ENCODE peak calls at places on chromosomes 5 and 9, in ten cellular contexts. K is heart right ventricle; X is adrenal gland; U is HCT116; Y is Caco-2; Q is astrocyte; P is naive thymus-derived CD4-positive, alpha-beta T cell; S is lung; I is pancreas; A is PC-3. N is an unnamed sample.
A peak's percentile ranks its signal among the peaks of the same experiment; 100 is the strongest.

GRCh38 chr9:121708768-121709488 is 57.5 kb downstream of the DAB2IP start:
- DNase-seq in X (no peak), P (no peak), I (no peak), Q (no peak), Y (no peak), U (no peak), A (no peak), S (no peak), K (no peak), N (no peak)

GRCh38 chr5:63125392-63125791 is 546.8 kb downstream of the LRRC70 start:
- DNase-seq in I (no peak), S (no peak), U (no peak), Q (no peak), Y (no peak), P (no peak), K (no peak), A (no peak), X (no peak), N (no peak)

GRCh38 chr9:4066120-4066519 is 233.7 kb downstream of the GLIS3 start:
- DNase-seq in P (no peak), Y (peak; percentile 39), X (no peak), U (no peak), A (no peak), S (no peak), I (no peak), K (no peak), Q (no peak), N (no peak)

GRCh38 chr5:137672001-137672400 is 63.9 kb downstream of the KLHL3 start:
- DNase-seq in Y (no peak), U (no peak), S (no peak), K (no peak), X (no peak), P (no peak), I (peak; percentile 87), A (no peak), Q (no peak), N (no peak)

GRCh38 chr5:13993926-13994325 is 49.4 kb upstream of the DNAH5 start:
- DNase-seq in Y (no peak), K (no peak), A (no peak), U (no peak), P (no peak), X (no peak), S (no peak), Q (no peak), I (no peak), N (no peak)

GRCh38 chr5:7074176-7074575 is 321.8 kb upstream of the ADCY2 start:
- DNase-seq in Y (no peak), P (no peak), K (no peak), I (no peak), Q (no peak), A (no peak), X (no peak), U (no peak), S (no peak), N (no peak)

GRCh38 chr5:102867999-102868662 is 113.0 kb downstream of the PAM start:
- DNase-seq in K (no peak), X (no peak), S (no peak), Y (no peak), I (no peak), Q (peak; percentile 28), P (no peak), A (no peak), U (no peak), N (no peak)

GRCh38 chr5:24232929-24233328 is 411.8 kb downstream of the CDH10 start:
- DNase-seq in Q (no peak), Y (no peak), I (no peak), X (no peak), K (no peak), A (peak; percentile 39), U (no peak), S (no peak), P (no peak), N (no peak)

GRCh38 chr9:438961-439768 is 224.5 kb downstream of the DOCK8 start:
- DNase-seq in S (no peak), K (no peak), U (no peak), I (no peak), P (no peak), X (no peak), A (no peak), Y (no peak), Q (no peak), N (no peak)

GRCh38 chr5:73122875-73123810 is 2.8 kb downstream of the TMEM171 start:
- DNase-seq in U (no peak), Q (peak; percentile 32), X (no peak), A (peak; percentile 21), Y (no peak), P (no peak), I (no peak), S (no peak), K (no peak), N (no peak)

GRCh38 chr5:65925094-65925600 is 1.2 kb upstream of the ERBIN start:
- DNase-seq in P (peak; percentile 82), Q (peak; percentile 83), U (no peak), X (peak; percentile 69), I (no peak), S (peak; percentile 80), K (peak; percentile 75), Y (peak; percentile 70), A (peak; percentile 28), N (peak; percentile 36)

GRCh38 chr5:65774346-65774745 is 52.3 kb downstream of the NLN start:
- DNase-seq in K (no peak), A (peak; percentile 25), U (no peak), Y (no peak), P (no peak), I (no peak), S (no peak), X (no peak), Q (peak; percentile 89), N (no peak)

GRCh38 chr5:139669681-139670368 is 21.7 kb downstream of the CXXC5 start:
- DNase-seq in Q (no peak), U (no peak), K (peak; percentile 59), S (no peak), I (peak; percentile 79), X (peak; percentile 40), A (no peak), Y (no peak), P (no peak), N (no peak)

GRCh38 chr5:139668064-139668880 is 20.1 kb downstream of the CXXC5 start:
- DNase-seq in U (no peak), Q (no peak), S (no peak), I (peak; percentile 67), P (peak; percentile 21), Y (no peak), A (peak; percentile 43), X (peak; percentile 53), K (no peak), N (no peak)

GRCh38 chr5:139670369-139671095 is 22.4 kb downstream of the CXXC5 start:
- DNase-seq in Q (peak; percentile 68), A (no peak), Y (no peak), U (no peak), I (peak; percentile 43), K (no peak), S (no peak), X (no peak), P (no peak), N (no peak)

GRCh38 chr5:139667730-139668063 is 19.5 kb downstream of the CXXC5 start:
- DNase-seq in P (no peak), U (no peak), K (no peak), Q (peak; percentile 55), Y (no peak), A (no peak), S (no peak), X (no peak), I (no peak), N (no peak)

GRCh38 chr5:139668924-139669680 is 21.0 kb downstream of the CXXC5 start:
- DNase-seq in Q (no peak), P (no peak), S (no peak), A (no peak), X (no peak), U (no peak), K (no peak), I (peak; percentile 44), Y (no peak), N (no peak)
- H3K4me1 ChIP-seq in Q (peaks cover 77% of the 10 kb centered on the region), P (peaks cover 36% of the 10 kb centered on the region), S (peaks cover 46% of the 10 kb centered on the region), A (peaks cover 14% of the 10 kb centered on the region), X (peaks cover 79% of the 10 kb centered on the region), U (peaks cover 30% of the 10 kb centered on the region), K (peaks cover 84% of the 10 kb centered on the region), I (peaks cover 80% of the 10 kb centered on the region), Y (peaks cover 13% of the 10 kb centered on the region), N (peaks cover 98% of the 10 kb centered on the region)

DNA sequence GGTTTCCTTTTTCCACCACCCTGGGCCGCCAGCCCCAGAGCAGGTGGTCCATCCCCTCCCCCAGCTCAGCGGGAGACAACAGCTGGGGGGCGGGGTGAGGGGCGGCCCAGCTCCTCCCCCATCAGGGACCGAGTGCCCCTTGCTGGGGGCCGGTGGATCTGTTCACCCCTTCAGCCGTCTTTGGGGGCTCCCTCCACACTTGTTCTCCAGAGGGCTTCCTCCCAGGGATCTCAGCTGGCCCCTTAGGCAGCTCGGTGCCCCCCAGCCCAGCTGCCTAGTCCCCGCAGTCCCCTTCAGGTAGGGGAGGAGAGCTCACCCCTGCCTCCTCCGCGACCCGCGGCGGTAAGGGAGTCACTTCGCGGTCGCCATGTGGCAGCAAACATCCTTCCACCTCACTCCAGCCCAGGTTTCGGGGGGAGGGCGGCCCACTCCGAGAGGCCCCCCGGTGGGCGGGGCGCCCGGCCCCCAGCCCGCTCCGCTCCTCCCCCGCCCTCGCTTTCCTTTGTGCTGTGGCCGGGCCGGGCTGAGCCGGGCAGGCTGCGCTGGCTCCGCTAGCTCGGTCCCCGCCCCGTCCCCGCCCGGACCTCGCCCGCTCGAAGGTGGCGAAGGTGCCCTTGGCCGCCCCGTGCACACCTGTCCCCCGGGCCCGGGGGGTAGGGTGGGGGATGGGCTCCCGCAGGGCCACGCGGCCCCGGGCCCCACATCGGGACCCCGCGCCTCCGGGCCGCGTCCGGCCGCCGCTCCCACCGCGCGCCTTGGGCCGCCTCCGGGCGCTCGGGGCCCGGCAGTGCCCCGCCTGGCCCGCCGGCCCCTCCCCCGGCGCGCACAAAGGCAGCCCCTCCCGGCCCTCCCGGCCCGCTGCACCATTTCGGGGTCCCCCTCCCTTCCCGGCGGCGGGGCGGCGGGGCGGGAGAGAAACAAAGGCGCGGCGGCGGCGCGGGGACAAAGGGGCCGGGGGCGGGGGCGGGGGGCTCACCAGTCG is 683 bp downstream of the DBN1 start:
- DNase-seq in S (no peak), Q (no peak), A (peak; percentile 44), U (no peak), I (peak; percentile 66), X (no peak), Y (no peak), P (peak; percentile 39), K (no peak), N (no peak)
- H3K4me1 ChIP-seq in S (peaks cover 11% of the 10 kb centered on the region), Q (peaks cover 62% of the 10 kb centered on the region), A (peaks cover 21% of the 10 kb centered on the region), U (peaks cover 8% of the 10 kb centered on the region), I (peaks cover 6% of the 10 kb centered on the region), X (peaks cover 12% of the 10 kb centered on the region), Y (peaks cover 45% of the 10 kb centered on the region), P (peaks cover 9% of the 10 kb centered on the region), K (peaks cover 37% of the 10 kb centered on the region), N (peaks cover 26% of the 10 kb centered on the region)

DNA sequence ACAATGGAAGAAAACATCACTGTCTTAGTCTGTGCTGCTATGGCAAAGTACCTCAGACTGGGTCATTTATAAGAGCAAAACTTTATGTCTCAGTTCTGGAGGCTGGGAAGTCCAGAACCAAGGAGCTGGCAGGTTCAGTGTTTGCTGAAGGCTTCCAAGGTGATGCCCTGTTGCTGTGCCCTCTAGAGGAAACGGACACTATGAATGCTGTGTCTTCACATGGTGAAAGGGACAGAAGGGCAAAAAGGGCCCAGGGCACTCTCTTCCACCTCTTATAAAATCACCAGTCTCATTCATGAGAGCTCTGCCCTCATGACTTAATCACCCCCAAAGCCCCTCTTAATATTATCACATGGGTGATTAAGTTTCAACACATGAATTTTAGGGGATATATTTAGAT is 143.5 kb downstream of the FANCC start:
- DNase-seq in X (no peak), P (no peak), Q (no peak), K (no peak), Y (no peak), A (no peak), I (no peak), U (no peak), S (no peak), N (no peak)
- H3K4me1 ChIP-seq in X (no peaks in the 10 kb centered on the region), P (no peaks in the 10 kb centered on the region), Q (peaks cover 11% of the 10 kb centered on the region), K (no peaks in the 10 kb centered on the region), Y (no peaks in the 10 kb centered on the region), A (peaks cover 9% of the 10 kb centered on the region), I (no peaks in the 10 kb centered on the region), U (no peaks in the 10 kb centered on the region), S (no peaks in the 10 kb centered on the region), N (no peaks in the 10 kb centered on the region)

GRCh38 chr5:115330868-115331267 is 34.4 kb upstream of the CCDC112 start:
- DNase-seq in X (no peak), K (no peak), I (no peak), U (no peak), A (no peak), Y (no peak), S (no peak), Q (no peak), P (no peak), N (no peak)
- H3K4me1 ChIP-seq in X (no peaks in the 10 kb centered on the region), K (no peaks in the 10 kb centered on the region), I (no peaks in the 10 kb centered on the region), U (no peaks in the 10 kb centered on the region), A (no peaks in the 10 kb centered on the region), Y (no peaks in the 10 kb centered on the region), S (no peaks in the 10 kb centered on the region), Q (no peaks in the 10 kb centered on the region), P (no peaks in the 10 kb centered on the region), N (no peaks in the 10 kb centered on the region)